ENCODE peak calls at places on chromosomes 7 and 10, in four cellular contexts. R is lung microvascular endothelial cell, S is NCI-H2081 treated with DMSO at 0.1 percent for 48 hours, D is lower lobe of right lung. W is an unnamed sample.

GRCh38 chr10:104246981-104247380 is 7.7 kb upstream of the GSTO1 start:
- DNase-seq in R (no peak), S (no peak), D (no peak), W (no peak)

GRCh38 chr10:5560844-5561703 is 36.3 kb downstream of the CALML3 start:
- DNase-seq in R (no peak), S (no peak), D (peak), W (no peak)

GRCh38 chr7:151113344-151114150 is 27.3 kb downstream of the AGAP3 start:
- DNase-seq in R (peak), S (no peak), D (peak), W (no peak)

GRCh38 chr7:105675873-105676484 is 94.7 kb upstream of the EFCAB10 start:
- DNase-seq in R (peak), S (no peak), D (peak), W (no peak)

GRCh38 chr10:90484518-90484917 is 373.3 kb downstream of the HTR7 start:
- DNase-seq in R (no peak), S (no peak), D (no peak), W (peak)

GRCh38 chr7:91784469-91784868 is 96.0 kb downstream of the MTERF1 start:
- DNase-seq in R (peak), S (peak), D (no peak), W (no peak)

GRCh38 chr7:155001756-155002410 is 1.0 kb downstream of the PAXIP1 start:
- DNase-seq in R (peak), S (no peak), D (no peak), W (no peak)

GRCh38 chr10:3366735-3367405 is 194.3 kb upstream of the PITRM1 start:
- DNase-seq in R (no peak), S (no peak), D (no peak), W (no peak)

GRCh38 chr7:2437136-2437535 is 33.7 kb downstream of the CHST12 start:
- DNase-seq in R (peak), S (no peak), D (no peak), W (no peak)

GRCh38 chr10:13712799-13713581 is 126.2 kb downstream of the PRPF18 start:
- DNase-seq in R (peak), S (no peak), D (peak), W (peak)

GRCh38 chr10:17951868-17952371 is at the start of gene SLC39A12:
- DNase-seq in R (no peak), S (no peak), D (no peak), W (no peak)

GRCh38 chr7:10225265-10225664 is 748.4 kb upstream of the PHF14 start:
- DNase-seq in R (no peak), S (no peak), D (no peak), W (no peak)

GRCh38 chr10:23319835-23320234 is 24.8 kb downstream of the C10orf67 start:
- DNase-seq in R (no peak), S (no peak), D (no peak), W (no peak)

GRCh38 chr7:26815452-26815851 is 48.9 kb downstream of the SKAP2 start:
- DNase-seq in R (no peak), S (no peak), D (no peak), W (no peak)

GRCh38 chr7:65946895-65947294 is 35.1 kb downstream of the GUSB start:
- DNase-seq in R (peak), S (no peak), D (no peak), W (no peak)

GRCh38 chr10:108911814-108912541 is 1011.3 kb downstream of the XPNPEP1 start:
- DNase-seq in R (peak), S (no peak), D (peak), W (peak)

GRCh38 chr7:108014747-108015682 is 12.1 kb upstream of the LAMB1 start:
- DNase-seq in R (peak), S (no peak), D (no peak), W (no peak)

GRCh38 chr10:51607436-51607835 is 92.0 kb downstream of the CSTF2T start:
- DNase-seq in R (no peak), S (no peak), D (no peak), W (no peak)

GRCh38 chr7:30977896-30978564 is 14.3 kb downstream of the GHRHR start:
- DNase-seq in R (peak), S (no peak), D (no peak), W (peak)

W was measured in aorta.